ENCODE peak calls at places on chromosomes 12 and 14, in five cellular contexts. One of them, this sample, is unnamed.

GRCh38 chr12:43653917-43654316 is 101.9 kb upstream of the ADAMTS20 start:
- DNase-seq in fibroblast of the aortic adventitia: no peak
- DNase-seq in heart right ventricle: no peak
- DNase-seq in upper lobe of right lung: no peak
- DNase-seq in heart left ventricle: no peak
- DNase-seq in this sample: no peak

GRCh38 chr14:50055461-50056228 is 60.7 kb downstream of the VCPKMT start:
- DNase-seq in heart right ventricle: no peak
- DNase-seq in heart left ventricle: no peak
- DNase-seq in fibroblast of the aortic adventitia: no peak
- DNase-seq in upper lobe of right lung: peak
- DNase-seq in this sample: no peak

GRCh38 chr14:72740504-72740961 is 153.4 kb downstream of the DPF3 start:
- DNase-seq in heart right ventricle: no peak
- DNase-seq in heart left ventricle: peak
- DNase-seq in upper lobe of right lung: no peak
- DNase-seq in fibroblast of the aortic adventitia: no peak
- DNase-seq in this sample: no peak

GRCh38 chr14:104887623-104888488 is 22.8 kb downstream of the CEP170B start:
- DNase-seq in upper lobe of right lung: peak
- DNase-seq in heart right ventricle: peak
- DNase-seq in heart left ventricle: no peak
- DNase-seq in fibroblast of the aortic adventitia: no peak
- DNase-seq in this sample: no peak

GRCh38 chr14:23113346-23114119 is 5.5 kb downstream of the CEBPE start:
- DNase-seq in fibroblast of the aortic adventitia: peak
- DNase-seq in upper lobe of right lung: no peak
- DNase-seq in heart right ventricle: no peak
- DNase-seq in heart left ventricle: no peak
- DNase-seq in this sample: peak

GRCh38 chr12:22971247-22971646 is 346.3 kb downstream of the ETNK1 start:
- DNase-seq in heart left ventricle: no peak
- DNase-seq in fibroblast of the aortic adventitia: no peak
- DNase-seq in upper lobe of right lung: no peak
- DNase-seq in heart right ventricle: no peak
- DNase-seq in this sample: peak

GRCh38 chr12:121124402-121125109 is 8.1 kb upstream of the P2RX7 start:
- DNase-seq in fibroblast of the aortic adventitia: peak
- DNase-seq in upper lobe of right lung: no peak
- DNase-seq in heart right ventricle: peak
- DNase-seq in heart left ventricle: peak
- DNase-seq in this sample: peak

GRCh38 chr12:26520154-26520553 is 312.8 kb downstream of the ITPR2 start:
- DNase-seq in heart left ventricle: no peak
- DNase-seq in heart right ventricle: no peak
- DNase-seq in fibroblast of the aortic adventitia: peak
- DNase-seq in upper lobe of right lung: no peak
- DNase-seq in this sample: no peak

GRCh38 chr14:85129907-85130306 is 400.0 kb upstream of the FLRT2 start:
- DNase-seq in heart left ventricle: no peak
- DNase-seq in fibroblast of the aortic adventitia: no peak
- DNase-seq in heart right ventricle: no peak
- DNase-seq in upper lobe of right lung: no peak
- DNase-seq in this sample: no peak

GRCh38 chr12:104801427-104801826 is 156.7 kb downstream of the SLC41A2 start:
- DNase-seq in heart left ventricle: no peak
- DNase-seq in heart right ventricle: no peak
- DNase-seq in upper lobe of right lung: no peak
- DNase-seq in fibroblast of the aortic adventitia: no peak
- DNase-seq in this sample: no peak

GRCh38 chr12:3820122-3820521 is 53.1 kb downstream of the PARP11 start:
- DNase-seq in heart left ventricle: no peak
- DNase-seq in heart right ventricle: no peak
- DNase-seq in fibroblast of the aortic adventitia: no peak
- DNase-seq in upper lobe of right lung: no peak
- DNase-seq in this sample: peak

GRCh38 chr12:57624441-57625220 is 8.4 kb downstream of the B4GALNT1 start:
- DNase-seq in heart left ventricle: no peak
- DNase-seq in upper lobe of right lung: no peak
- DNase-seq in heart right ventricle: no peak
- DNase-seq in fibroblast of the aortic adventitia: no peak
- DNase-seq in this sample: no peak

GRCh38 chr12:65965358-65965757 is 141.1 kb downstream of the HMGA2 start:
- DNase-seq in heart left ventricle: no peak
- DNase-seq in heart right ventricle: no peak
- DNase-seq in upper lobe of right lung: no peak
- DNase-seq in fibroblast of the aortic adventitia: peak
- DNase-seq in this sample: peak

GRCh38 chr14:22289570-22289969 is 299.5 kb downstream of the DAD1 start:
- DNase-seq in heart right ventricle: no peak
- DNase-seq in fibroblast of the aortic adventitia: no peak
- DNase-seq in heart left ventricle: no peak
- DNase-seq in upper lobe of right lung: no peak
- DNase-seq in this sample: no peak

GRCh38 chr12:108337235-108338223 is 1.6 kb downstream of the CMKLR1 start:
- DNase-seq in heart right ventricle: no peak
- DNase-seq in heart left ventricle: no peak
- DNase-seq in upper lobe of right lung: no peak
- DNase-seq in fibroblast of the aortic adventitia: no peak
- DNase-seq in this sample: peak

GRCh38 chr12:132774159-132774558 is 12.5 kb upstream of the ANKLE2 start:
- DNase-seq in heart left ventricle: no peak
- DNase-seq in fibroblast of the aortic adventitia: no peak
- DNase-seq in upper lobe of right lung: no peak
- DNase-seq in heart right ventricle: no peak
- DNase-seq in this sample: no peak

GRCh38 chr12:79194595-79194994 is 330.0 kb downstream of the SYT1 start:
- DNase-seq in heart right ventricle: no peak
- DNase-seq in upper lobe of right lung: no peak
- DNase-seq in fibroblast of the aortic adventitia: no peak
- DNase-seq in heart left ventricle: no peak
- DNase-seq in this sample: peak

GRCh38 chr14:104146651-104147345 is 8.4 kb downstream of the KIF26A start:
- DNase-seq in upper lobe of right lung: peak
- DNase-seq in heart right ventricle: no peak
- DNase-seq in fibroblast of the aortic adventitia: no peak
- DNase-seq in heart left ventricle: no peak
- DNase-seq in this sample: no peak

GRCh38 chr12:97756066-97756701 is 293.6 kb downstream of the RMST start:
- DNase-seq in upper lobe of right lung: no peak
- DNase-seq in fibroblast of the aortic adventitia: no peak
- DNase-seq in heart left ventricle: no peak
- DNase-seq in heart right ventricle: no peak
- DNase-seq in this sample: peak

GRCh38 chr12:11849752-11850504 is 200.5 kb downstream of the ETV6 start:
- DNase-seq in heart left ventricle: no peak
- DNase-seq in upper lobe of right lung: no peak
- DNase-seq in fibroblast of the aortic adventitia: no peak
- DNase-seq in heart right ventricle: no peak
- DNase-seq in this sample: no peak

GRCh38 chr14:103552011-103552797 is 10.3 kb downstream of the BAG5 start:
- DNase-seq in heart right ventricle: no peak
- DNase-seq in upper lobe of right lung: peak
- DNase-seq in fibroblast of the aortic adventitia: peak
- DNase-seq in heart left ventricle: peak
- DNase-seq in this sample: peak

GRCh38 chr12:109020136-109020535 is 732 bp downstream of the SVOP start:
- DNase-seq in fibroblast of the aortic adventitia: no peak
- DNase-seq in upper lobe of right lung: no peak
- DNase-seq in heart left ventricle: no peak
- DNase-seq in heart right ventricle: no peak
- DNase-seq in this sample: no peak

GRCh38 chr14:68440776-68441175 is 352.1 kb downstream of the ZFP36L1 start:
- DNase-seq in heart right ventricle: no peak
- DNase-seq in heart left ventricle: no peak
- DNase-seq in fibroblast of the aortic adventitia: no peak
- DNase-seq in upper lobe of right lung: no peak
- DNase-seq in this sample: peak

GRCh38 chr14:68843471-68844209 is 50.8 kb upstream of the ZFP36L1 start:
- DNase-seq in heart right ventricle: peak
- DNase-seq in fibroblast of the aortic adventitia: peak
- DNase-seq in heart left ventricle: peak
- DNase-seq in upper lobe of right lung: peak
- DNase-seq in this sample: peak

GRCh38 chr12:102069707-102070106 is 7.9 kb upstream of the WASHC3 start:
- DNase-seq in fibroblast of the aortic adventitia: no peak
- DNase-seq in upper lobe of right lung: no peak
- DNase-seq in heart left ventricle: no peak
- DNase-seq in heart right ventricle: no peak
- DNase-seq in this sample: no peak

GRCh38 chr14:50943943-50944646 is at the start of gene PYGL:
- DNase-seq in upper lobe of right lung: peak
- DNase-seq in heart left ventricle: peak
- DNase-seq in heart right ventricle: peak
- DNase-seq in fibroblast of the aortic adventitia: peak
- DNase-seq in this sample: peak

GRCh38 chr12:70719084-70719483 is 81.9 kb upstream of the PTPRB start:
- DNase-seq in fibroblast of the aortic adventitia: no peak
- DNase-seq in upper lobe of right lung: no peak
- DNase-seq in heart right ventricle: no peak
- DNase-seq in heart left ventricle: no peak
- DNase-seq in this sample: no peak

GRCh38 chr14:79916281-79916680 is 295.0 kb downstream of the DIO2 start:
- DNase-seq in heart right ventricle: no peak
- DNase-seq in fibroblast of the aortic adventitia: no peak
- DNase-seq in heart left ventricle: no peak
- DNase-seq in upper lobe of right lung: no peak
- DNase-seq in this sample: no peak

GRCh38 chr14:78327426-78328210 is 157.4 kb downstream of the NRXN3 start:
- DNase-seq in heart right ventricle: no peak
- DNase-seq in fibroblast of the aortic adventitia: no peak
- DNase-seq in heart left ventricle: no peak
- DNase-seq in upper lobe of right lung: no peak
- DNase-seq in this sample: peak

GRCh38 chr12:94748726-94749421 is 98.5 kb upstream of the TMCC3 start:
- DNase-seq in heart right ventricle: no peak
- DNase-seq in upper lobe of right lung: no peak
- DNase-seq in fibroblast of the aortic adventitia: no peak
- DNase-seq in heart left ventricle: no peak
- DNase-seq in this sample: no peak

DNA sequence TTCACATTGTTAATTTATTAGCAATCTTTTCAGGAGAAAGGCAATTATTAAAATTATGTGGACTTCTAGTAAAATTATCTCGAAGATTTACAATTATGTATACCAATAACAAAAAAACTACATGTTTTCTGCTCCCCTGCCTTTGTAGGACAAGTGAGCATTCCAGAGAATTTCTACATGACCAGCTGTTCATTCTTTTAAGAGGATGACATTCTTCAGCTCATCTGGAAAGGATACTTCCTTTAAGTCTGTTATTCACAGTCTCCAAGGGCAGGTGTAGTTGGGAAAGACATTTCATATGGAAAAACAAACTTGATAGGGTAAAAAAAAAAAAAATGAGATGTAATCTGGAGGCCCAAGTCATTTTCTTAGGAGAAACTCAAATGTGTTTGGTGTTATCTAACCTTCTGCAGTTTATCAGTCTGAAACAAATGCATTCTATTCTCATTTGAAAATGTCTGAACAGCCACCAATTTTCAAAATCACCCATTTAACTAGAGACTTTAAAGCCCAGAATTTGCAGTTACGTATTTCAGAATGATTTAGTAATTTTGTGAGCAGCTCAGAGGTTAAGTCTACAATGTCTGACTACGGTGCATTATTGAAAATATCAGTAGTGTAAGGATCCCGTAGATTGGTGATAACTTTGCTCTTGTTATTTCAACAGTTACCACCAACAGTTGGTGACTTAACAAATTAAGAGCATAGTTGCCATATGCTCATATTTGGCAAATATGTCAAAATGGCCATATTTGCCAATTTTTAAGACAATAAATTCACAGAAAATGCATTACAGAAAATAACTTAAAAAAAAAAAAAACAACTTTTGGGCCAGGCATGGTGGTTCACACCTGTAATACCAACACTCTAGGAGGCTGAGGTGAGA is 1.8 kb upstream of the PHLDA1 start:
- DNase-seq in heart left ventricle: no peak
- DNase-seq in heart right ventricle: no peak
- DNase-seq in fibroblast of the aortic adventitia: peak
- DNase-seq in upper lobe of right lung: no peak
- DNase-seq in this sample: peak
- H3K4me3 ChIP-seq in heart left ventricle: peak
- H3K4me3 ChIP-seq in heart right ventricle: peak
- H3K4me3 ChIP-seq in fibroblast of the aortic adventitia: peak
- H3K4me3 ChIP-seq in upper lobe of right lung: peak
- H3K4me3 ChIP-seq in this sample: peak

GRCh38 chr14:36009643-36010042 is 166.9 kb downstream of the PTCSC3 start:
- DNase-seq in heart right ventricle: no peak
- DNase-seq in fibroblast of the aortic adventitia: no peak
- DNase-seq in heart left ventricle: no peak
- DNase-seq in upper lobe of right lung: no peak
- DNase-seq in this sample: no peak
- H3K4me3 ChIP-seq in heart right ventricle: no peak
- H3K4me3 ChIP-seq in fibroblast of the aortic adventitia: no peak
- H3K4me3 ChIP-seq in heart left ventricle: no peak
- H3K4me3 ChIP-seq in upper lobe of right lung: no peak
- H3K4me3 ChIP-seq in this sample: no peak

GRCh38 chr12:86052921-86053320 is 178.8 kb downstream of the NTS start:
- DNase-seq in upper lobe of right lung: no peak
- DNase-seq in heart left ventricle: no peak
- DNase-seq in fibroblast of the aortic adventitia: no peak
- DNase-seq in heart right ventricle: no peak
- DNase-seq in this sample: no peak

GRCh38 chr12:86044396-86044795 is 170.3 kb downstream of the NTS start:
- DNase-seq in fibroblast of the aortic adventitia: no peak
- DNase-seq in heart right ventricle: no peak
- DNase-seq in heart left ventricle: no peak
- DNase-seq in upper lobe of right lung: no peak
- DNase-seq in this sample: no peak

GRCh38 chr12:86050010-86050409 is 175.9 kb downstream of the NTS start:
- DNase-seq in heart right ventricle: no peak
- DNase-seq in heart left ventricle: no peak
- DNase-seq in fibroblast of the aortic adventitia: no peak
- DNase-seq in upper lobe of right lung: no peak
- DNase-seq in this sample: no peak
- H3K4me3 ChIP-seq in heart right ventricle: no peak
- H3K4me3 ChIP-seq in heart left ventricle: no peak
- H3K4me3 ChIP-seq in fibroblast of the aortic adventitia: no peak
- H3K4me3 ChIP-seq in upper lobe of right lung: no peak
- H3K4me3 ChIP-seq in this sample: no peak

GRCh38 chr14:102086346-102086971 is 385 bp downstream of the HSP90AA1 start:
- DNase-seq in heart left ventricle: peak
- DNase-seq in fibroblast of the aortic adventitia: peak
- DNase-seq in heart right ventricle: peak
- DNase-seq in upper lobe of right lung: no peak
- DNase-seq in this sample: peak

GRCh38 chr14:102085503-102085902 is 1.3 kb downstream of the HSP90AA1 start:
- DNase-seq in fibroblast of the aortic adventitia: no peak
- DNase-seq in heart right ventricle: no peak
- DNase-seq in upper lobe of right lung: peak
- DNase-seq in heart left ventricle: no peak
- DNase-seq in this sample: no peak

GRCh38 chr14:102086972-102087761 is at the start of gene HSP90AA1:
- DNase-seq in heart left ventricle: peak
- DNase-seq in fibroblast of the aortic adventitia: peak
- DNase-seq in upper lobe of right lung: peak
- DNase-seq in heart right ventricle: peak
- DNase-seq in this sample: peak

GRCh38 chr14:102087762-102088011 is 843 bp upstream of the HSP90AA1 start:
- DNase-seq in upper lobe of right lung: no peak
- DNase-seq in heart right ventricle: no peak
- DNase-seq in fibroblast of the aortic adventitia: no peak
- DNase-seq in heart left ventricle: no peak
- DNase-seq in this sample: no peak

GRCh38 chr14:102084931-102085330 is 1.9 kb downstream of the HSP90AA1 start:
- DNase-seq in heart right ventricle: no peak
- DNase-seq in upper lobe of right lung: no peak
- DNase-seq in heart left ventricle: no peak
- DNase-seq in fibroblast of the aortic adventitia: no peak
- DNase-seq in this sample: no peak
- H3K4me3 ChIP-seq in heart right ventricle: peak
- H3K4me3 ChIP-seq in upper lobe of right lung: peak
- H3K4me3 ChIP-seq in heart left ventricle: peak
- H3K4me3 ChIP-seq in fibroblast of the aortic adventitia: peak
- H3K4me3 ChIP-seq in this sample: peak